ENCODE peak calls at places on chromosomes 1 and 21, in four cellular contexts. One of them, this sample, is unnamed.

GRCh38 chr1:57302812-57303607 is 120.8 kb downstream of the DAB1 start:
- DNase-seq in K562: no peak
- DNase-seq in HepG2: no peak
- DNase-seq in GM12878: no peak
- DNase-seq in this sample: no peak

GRCh38 chr1:221743416-221744208 is 1.7 kb upstream of the DUSP10 start:
- DNase-seq in K562: no peak
- DNase-seq in HepG2: no peak
- DNase-seq in GM12878: peak
- DNase-seq in this sample: no peak

GRCh38 chr1:204684551-204685235 is 845 bp downstream of the LRRN2 start:
- DNase-seq in K562: no peak
- DNase-seq in HepG2: no peak
- DNase-seq in GM12878: no peak
- DNase-seq in this sample: peak

GRCh38 chr1:164651378-164651951 is 92.5 kb downstream of the PBX1 start:
- DNase-seq in K562: peak
- DNase-seq in HepG2: no peak
- DNase-seq in GM12878: no peak
- DNase-seq in this sample: no peak

GRCh38 chr1:223716302-223716862 is 4.0 kb downstream of the CAPN2 start:
- DNase-seq in K562: no peak
- DNase-seq in HepG2: no peak
- DNase-seq in GM12878: peak
- DNase-seq in this sample: no peak

GRCh38 chr1:12314328-12314903 is 84.6 kb downstream of the VPS13D start:
- DNase-seq in K562: peak
- DNase-seq in HepG2: peak
- DNase-seq in GM12878: no peak
- DNase-seq in this sample: no peak

GRCh38 chr1:23913212-23913880 is at the start of gene CNR2:
- DNase-seq in K562: no peak
- DNase-seq in HepG2: no peak
- DNase-seq in GM12878: no peak
- DNase-seq in this sample: no peak

GRCh38 chr1:234782057-234782800 is 172.3 kb upstream of the IRF2BP2 start:
- DNase-seq in K562: no peak
- DNase-seq in HepG2: no peak
- DNase-seq in GM12878: no peak
- DNase-seq in this sample: no peak

GRCh38 chr1:181812211-181812610 is 249.3 kb downstream of the ZNF648 start:
- DNase-seq in K562: peak
- DNase-seq in HepG2: no peak
- DNase-seq in GM12878: no peak
- DNase-seq in this sample: no peak

GRCh38 chr1:179586107-179586823 is 5.4 kb upstream of the TDRD5 start:
- DNase-seq in K562: peak
- DNase-seq in HepG2: no peak
- DNase-seq in GM12878: no peak
- DNase-seq in this sample: peak

GRCh38 chr1:107572674-107573205 is 392.2 kb downstream of the VAV3 start:
- DNase-seq in K562: no peak
- DNase-seq in HepG2: no peak
- DNase-seq in GM12878: no peak
- DNase-seq in this sample: no peak

GRCh38 chr1:92989936-92990582 is 28.8 kb upstream of the DIPK1A start:
- DNase-seq in K562: peak
- DNase-seq in HepG2: no peak
- DNase-seq in GM12878: no peak
- DNase-seq in this sample: no peak

GRCh38 chr1:92989253-92989652 is 28.0 kb upstream of the DIPK1A start:
- DNase-seq in K562: no peak
- DNase-seq in HepG2: no peak
- DNase-seq in GM12878: no peak
- DNase-seq in this sample: no peak

GRCh38 chr1:92992877-92993276 is 31.6 kb upstream of the DIPK1A start:
- DNase-seq in K562: no peak
- DNase-seq in HepG2: no peak
- DNase-seq in GM12878: no peak
- DNase-seq in this sample: no peak

GRCh38 chr1:92992066-92992465 is 30.8 kb upstream of the DIPK1A start:
- DNase-seq in K562: no peak
- DNase-seq in HepG2: no peak
- DNase-seq in GM12878: no peak
- DNase-seq in this sample: no peak

GRCh38 chr1:92990828-92991227 is 29.6 kb upstream of the DIPK1A start:
- DNase-seq in K562: peak
- DNase-seq in HepG2: peak
- DNase-seq in GM12878: no peak
- DNase-seq in this sample: no peak
- TF ChIP-seq CREM in K562: no peak
- TF ChIP-seq CREM in HepG2: no peak
- TF ChIP-seq CREM in GM12878: no peak
- TF ChIP-seq CREM in this sample: no peak

GRCh38 chr1:8217011-8217711 is 100.8 kb upstream of the SLC45A1 start:
- DNase-seq in K562: no peak
- DNase-seq in HepG2: no peak
- DNase-seq in GM12878: no peak
- DNase-seq in this sample: peak
- TF ChIP-seq ATF2 in K562: no peak
- TF ChIP-seq ATF2 in HepG2: no peak
- TF ChIP-seq ATF2 in GM12878: no peak
- TF ChIP-seq ATF2 in this sample: no peak

DNA sequence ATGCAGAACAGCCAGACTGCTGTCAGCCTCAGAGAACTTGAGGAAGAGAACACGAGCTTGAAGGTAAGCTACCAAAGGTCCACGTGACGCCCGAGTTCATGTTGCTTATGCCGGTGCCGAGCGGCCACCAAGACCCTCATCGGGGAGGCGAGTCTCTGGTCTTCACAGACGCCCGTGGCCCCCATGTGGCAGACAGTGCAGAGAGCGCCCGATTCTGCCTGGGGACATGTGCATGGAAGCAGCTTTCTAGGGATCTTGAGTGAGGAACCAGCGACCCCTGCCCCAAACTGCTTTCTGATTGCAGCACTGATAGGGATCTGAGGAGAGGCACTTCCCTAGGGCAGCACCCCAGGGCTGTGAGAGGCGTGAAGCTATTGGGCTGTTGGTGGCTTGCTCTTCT is 56.3 kb upstream of the DIP2A start:
- DNase-seq in K562: no peak
- DNase-seq in HepG2: no peak
- DNase-seq in GM12878: no peak
- DNase-seq in this sample: no peak
- TF ChIP-seq MAX in K562: no peak
- TF ChIP-seq MAX in HepG2: no peak
- TF ChIP-seq MAX in GM12878: no peak
- TF ChIP-seq MAX in this sample: no peak

DNA sequence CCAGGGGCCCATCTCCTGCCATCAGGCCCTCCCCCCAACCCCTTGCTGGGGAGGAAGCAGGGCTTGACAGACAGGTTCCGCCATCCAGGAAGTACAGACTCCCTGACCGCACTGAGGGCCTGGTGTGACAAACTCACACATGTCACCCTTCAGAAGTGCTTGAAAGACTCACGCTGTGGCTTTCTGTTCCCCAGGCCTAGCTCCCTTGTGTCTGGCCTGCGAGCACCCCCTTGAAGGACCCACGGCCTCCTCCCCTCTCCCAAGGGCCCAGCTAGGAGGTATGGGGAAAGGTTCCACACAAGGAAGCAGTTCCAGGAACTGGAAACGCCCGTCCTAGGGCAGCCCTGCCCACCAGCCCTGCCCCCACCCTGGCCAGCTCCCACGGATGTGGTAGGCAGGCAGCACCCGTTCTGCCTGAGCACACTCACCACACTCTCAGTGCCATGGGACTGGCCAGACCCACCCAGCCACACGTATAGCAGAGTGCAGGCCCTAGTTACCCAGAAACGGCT is 26.7 kb downstream of the SLC2A1 start:
- DNase-seq in K562: peak
- DNase-seq in HepG2: no peak
- DNase-seq in GM12878: peak
- DNase-seq in this sample: no peak
- TF ChIP-seq CREM in K562: no peak
- TF ChIP-seq CREM in HepG2: no peak
- TF ChIP-seq CREM in GM12878: peak
- TF ChIP-seq CREM in this sample: no peak

DNA sequence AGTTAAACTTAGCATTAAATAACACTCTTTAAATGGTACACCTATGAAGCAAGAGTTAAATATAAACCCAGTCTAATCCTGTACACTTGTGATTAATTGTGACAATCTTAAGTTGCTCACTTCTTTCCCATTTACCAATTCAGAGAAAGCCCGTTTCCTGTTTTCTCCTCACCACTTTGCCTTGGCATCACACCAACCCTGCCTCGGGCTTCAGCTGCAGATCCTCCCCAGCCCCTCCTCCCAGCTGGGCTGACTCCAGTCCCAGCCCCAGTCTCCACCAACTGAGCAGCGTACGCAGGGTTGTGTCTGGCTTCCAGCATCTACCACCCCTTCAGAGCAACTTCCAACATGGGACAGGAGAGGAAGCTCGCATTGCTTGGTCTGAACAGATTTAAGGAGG is 4.1 kb downstream of the PYCR2 start:
- DNase-seq in K562: no peak
- DNase-seq in HepG2: no peak
- DNase-seq in GM12878: peak
- DNase-seq in this sample: no peak
- TF ChIP-seq ATF2 in K562: no peak
- TF ChIP-seq ATF2 in HepG2: no peak
- TF ChIP-seq ATF2 in GM12878: no peak
- TF ChIP-seq ATF2 in this sample: no peak